ENCODE peak calls at places on chromosomes 2 and 18, in six cellular contexts. I, X, O, T, L and J are unnamed samples.

GRCh38 chr2:204901591-204901990 is 356.3 kb downstream of the PARD3B start:
- DNase-seq in I (no peak), X (no peak), O (no peak), T (no peak), L (no peak), J (no peak)

GRCh38 chr2:218194880-218195279 is 22.1 kb upstream of the ARPC2 start:
- DNase-seq in I (no peak), X (peak), O (no peak), T (no peak), L (no peak), J (no peak)

GRCh38 chr18:49588171-49588570 is 26.3 kb downstream of the LIPG start:
- DNase-seq in I (no peak), X (no peak), O (no peak), T (no peak), L (no peak), J (no peak)

GRCh38 chr18:8307960-8308359 is 301.3 kb upstream of the RAB12 start:
- DNase-seq in I (no peak), X (no peak), O (no peak), T (no peak), L (no peak), J (no peak)

GRCh38 chr2:68569604-68570003 is 73.8 kb upstream of the PROKR1 start:
- DNase-seq in I (no peak), X (peak), O (no peak), T (no peak), L (peak), J (peak)

GRCh38 chr2:150907466-150907865 is 354.2 kb downstream of the RBM43 start:
- DNase-seq in I (no peak), X (no peak), O (no peak), T (no peak), L (no peak), J (no peak)

GRCh38 chr18:60069145-60069544 is 169.3 kb downstream of the PMAIP1 start:
- DNase-seq in I (no peak), X (no peak), O (no peak), T (no peak), L (no peak), J (no peak)

GRCh38 chr2:213119061-213119809 is 32.2 kb downstream of the IKZF2 start:
- DNase-seq in I (peak), X (peak), O (no peak), T (no peak), L (peak), J (peak)

GRCh38 chr2:190318931-190319556 is 582 bp downstream of the HIBCH start:
- DNase-seq in I (no peak), X (no peak), O (no peak), T (no peak), L (peak), J (peak)

GRCh38 chr18:22710628-22711380 is 222.3 kb upstream of the RBBP8 start:
- DNase-seq in I (no peak), X (peak), O (peak), T (peak), L (peak), J (peak)

GRCh38 chr2:86000131-86000937 is 105.4 kb downstream of the POLR1A start:
- DNase-seq in I (no peak), X (no peak), O (no peak), T (no peak), L (no peak), J (peak)

GRCh38 chr2:234691226-234691600 is 194.3 kb upstream of the ARL4C start:
- DNase-seq in I (no peak), X (no peak), O (no peak), T (no peak), L (no peak), J (no peak)

GRCh38 chr18:6521804-6522418 is 107.2 kb upstream of the L3MBTL4 start:
- DNase-seq in I (peak), X (peak), O (no peak), T (no peak), L (peak), J (peak)

GRCh38 chr2:68272246-68272987 is 20.1 kb upstream of the PPP3R1 start:
- DNase-seq in I (no peak), X (no peak), O (no peak), T (no peak), L (no peak), J (no peak)

GRCh38 chr18:67672719-67673118 is 156.2 kb upstream of the DSEL start:
- DNase-seq in I (no peak), X (no peak), O (no peak), T (no peak), L (no peak), J (peak)

GRCh38 chr2:236706288-236706687 is 136.7 kb downstream of the ACKR3 start:
- DNase-seq in I (no peak), X (no peak), O (no peak), T (no peak), L (no peak), J (no peak)

GRCh38 chr2:46146866-46147502 is 150.2 kb upstream of the EPAS1 start:
- DNase-seq in I (no peak), X (no peak), O (no peak), T (no peak), L (no peak), J (no peak)

GRCh38 chr2:61770298-61770697 is 83.6 kb downstream of the FAM161A start:
- DNase-seq in I (no peak), X (no peak), O (no peak), T (no peak), L (no peak), J (peak)

GRCh38 chr2:176080540-176081355 is 3.0 kb downstream of the EVX2 start:
- DNase-seq in I (no peak), X (no peak), O (no peak), T (no peak), L (no peak), J (no peak)

GRCh38 chr2:84697895-84698294 is 181.6 kb downstream of the DNAH6 start:
- DNase-seq in I (no peak), X (no peak), O (no peak), T (no peak), L (no peak), J (no peak)

GRCh38 chr2:45888641-45889040 is 237.2 kb downstream of the PRKCE start:
- DNase-seq in I (no peak), X (no peak), O (no peak), T (no peak), L (no peak), J (no peak)

GRCh38 chr18:67634631-67635338 is 118.3 kb upstream of the DSEL start:
- DNase-seq in I (no peak), X (no peak), O (no peak), T (no peak), L (no peak), J (no peak)

GRCh38 chr2:70995227-70995729 is 605 bp upstream of the TEX261 start:
- DNase-seq in I (no peak), X (peak), O (peak), T (no peak), L (peak), J (peak)

GRCh38 chr2:220847587-220847986 is 724.5 kb downstream of the EPHA4 start:
- DNase-seq in I (peak), X (peak), O (no peak), T (no peak), L (peak), J (peak)

GRCh38 chr2:168500516-168500915 is 44.4 kb downstream of the CERS6 start:
- DNase-seq in I (no peak), X (no peak), O (no peak), T (no peak), L (no peak), J (peak)
- H3K4me3 ChIP-seq in I (no peak), X (no peak), O (no peak), T (no peak), L (no peak), J (no peak)

GRCh38 chr18:40415224-40415791 is 1539.7 kb upstream of the PIK3C3 start:
- DNase-seq in I (no peak), X (no peak), O (no peak), T (no peak), L (no peak), J (no peak)

GRCh38 chr18:40412410-40412809 is 1542.6 kb upstream of the PIK3C3 start:
- DNase-seq in I (no peak), X (no peak), O (no peak), T (no peak), L (no peak), J (no peak)

GRCh38 chr18:40413160-40413559 is 1541.9 kb upstream of the PIK3C3 start:
- DNase-seq in I (no peak), X (peak), O (no peak), T (no peak), L (peak), J (no peak)

GRCh38 chr18:40415821-40416220 is 1539.2 kb upstream of the PIK3C3 start:
- DNase-seq in I (no peak), X (no peak), O (no peak), T (no peak), L (no peak), J (no peak)

DNA sequence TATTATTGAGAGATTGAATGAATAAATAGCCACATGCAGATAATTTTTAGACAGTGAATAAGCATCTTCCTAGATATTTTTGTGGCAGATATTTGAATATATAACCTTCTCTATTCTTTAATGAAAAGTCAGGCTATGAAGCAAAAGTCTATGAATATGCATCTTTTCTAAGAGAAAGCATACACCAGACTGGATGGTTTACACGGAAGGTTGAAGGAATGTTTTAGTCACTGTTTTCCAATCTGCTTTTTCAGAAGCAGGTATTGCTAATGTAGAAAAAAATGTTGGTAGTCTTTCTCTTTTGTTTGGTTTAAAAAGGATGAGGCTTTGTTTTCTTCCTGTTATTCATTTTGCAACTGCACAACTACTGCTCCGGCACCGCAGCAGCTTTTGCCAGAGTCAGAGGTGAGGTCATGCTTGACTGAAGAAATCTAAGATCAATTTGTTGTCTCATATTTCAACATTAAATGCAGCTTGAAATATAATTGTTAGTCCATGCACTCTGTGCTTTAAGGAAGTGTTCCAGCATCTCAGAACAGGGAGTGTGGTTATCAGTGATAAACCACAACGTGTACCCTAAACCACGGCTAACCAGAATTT is 1540.8 kb upstream of the PIK3C3 start:
- DNase-seq in I (no peak), X (peak), O (no peak), T (no peak), L (peak), J (no peak)
- TF ChIP-seq CTCF in I (no peak), X (no peak), O (no peak), T (no peak), L (no peak), J (no peak)

GRCh38 chr2:64646007-64646880 is 7.5 kb downstream of the SERTAD2 start:
- DNase-seq in I (no peak), X (peak), O (peak), T (peak), L (peak), J (peak)
- H3K4me3 ChIP-seq in I (no peak), X (no peak), O (no peak), T (no peak), L (no peak), J (no peak)

GRCh38 chr2:50607746-50608145 is 424.2 kb downstream of the NRXN1 start:
- DNase-seq in I (no peak), X (no peak), O (no peak), T (no peak), L (no peak), J (no peak)

GRCh38 chr2:50611261-50612020 is 420.5 kb downstream of the NRXN1 start:
- DNase-seq in I (no peak), X (no peak), O (no peak), T (no peak), L (no peak), J (no peak)

DNA sequence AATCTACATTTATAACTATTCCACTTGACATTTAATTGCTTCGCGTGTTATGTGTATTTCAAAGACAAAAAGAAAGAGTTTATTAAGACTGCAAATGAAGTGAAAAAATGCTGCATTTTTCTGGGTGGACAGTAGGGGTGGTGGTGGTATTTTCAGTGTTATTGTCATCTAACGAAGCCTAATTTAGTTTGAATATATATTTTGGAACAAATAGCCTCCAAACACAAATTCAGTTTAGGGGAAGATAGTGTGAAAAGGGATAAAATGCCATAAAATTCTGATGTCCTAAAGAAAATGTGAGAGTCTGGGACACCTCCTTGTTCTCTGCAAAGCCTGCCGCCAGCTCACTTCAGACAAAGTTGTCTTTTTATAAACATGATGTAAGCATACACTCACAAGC is 425.1 kb downstream of the NRXN1 start:
- DNase-seq in I (no peak), X (no peak), O (no peak), T (no peak), L (no peak), J (no peak)
- TF ChIP-seq CTCF in I (peak), X (no peak), O (no peak), T (no peak), L (no peak), J (no peak)